ENCODE peak calls at places on chromosomes 2 and 18, in six cellular contexts. R, M, A, Z, H and X are unnamed samples.

GRCh38 chr18:60668583-60668982 is 296.0 kb upstream of the MC4R start:
- DNase-seq in R (no peak), M (no peak), A (no peak), Z (no peak), H (no peak), X (no peak)

GRCh38 chr2:202024871-202025270 is 8.8 kb upstream of the FZD7 start:
- DNase-seq in R (no peak), M (no peak), A (no peak), Z (no peak), H (no peak), X (no peak)

GRCh38 chr2:98445167-98445522 is 487 bp downstream of the INPP4A start:
- DNase-seq in R (peak), M (no peak), A (no peak), Z (no peak), H (no peak), X (no peak)

GRCh38 chr2:100831831-100832230 is 11.9 kb downstream of the NPAS2 start:
- DNase-seq in R (peak), M (no peak), A (no peak), Z (no peak), H (no peak), X (no peak)

GRCh38 chr2:239944706-239945551 is 80.2 kb downstream of the NDUFA10 start:
- DNase-seq in R (peak), M (no peak), A (no peak), Z (peak), H (peak), X (peak)

GRCh38 chr2:83364264-83364663 is 1094.8 kb downstream of the SUCLG1 start:
- DNase-seq in R (no peak), M (no peak), A (no peak), Z (no peak), H (no peak), X (no peak)

GRCh38 chr18:77101410-77102245 is 31.0 kb downstream of the MBP start:
- DNase-seq in R (peak), M (no peak), A (peak), Z (no peak), H (peak), X (peak)

GRCh38 chr2:174717273-174717672 is 47.0 kb downstream of the CHRNA1 start:
- DNase-seq in R (no peak), M (no peak), A (no peak), Z (no peak), H (peak), X (no peak)

GRCh38 chr2:655626-656025 is 21.6 kb downstream of the TMEM18 start:
- DNase-seq in R (no peak), M (no peak), A (no peak), Z (no peak), H (peak), X (no peak)

GRCh38 chr2:21317131-21317530 is 193.4 kb downstream of the TDRD15 start:
- DNase-seq in R (peak), M (peak), A (peak), Z (no peak), H (peak), X (peak)

GRCh38 chr2:110773470-110773921 is 41.1 kb downstream of the ACOXL start:
- DNase-seq in R (peak), M (no peak), A (no peak), Z (no peak), H (no peak), X (peak)

GRCh38 chr2:216992056-216992455 is 132.2 kb upstream of the TNP1 start:
- DNase-seq in R (peak), M (no peak), A (no peak), Z (no peak), H (no peak), X (no peak)

GRCh38 chr2:2575870-2576386 is 244.9 kb upstream of the MYT1L start:
- DNase-seq in R (no peak), M (no peak), A (no peak), Z (peak), H (no peak), X (no peak)

GRCh38 chr2:2580341-2580740 is 249.3 kb upstream of the MYT1L start:
- DNase-seq in R (no peak), M (no peak), A (no peak), Z (no peak), H (no peak), X (no peak)

GRCh38 chr2:2574401-2575184 is 243.5 kb upstream of the MYT1L start:
- DNase-seq in R (no peak), M (no peak), A (no peak), Z (peak), H (no peak), X (no peak)

GRCh38 chr2:2579814-2580213 is 248.7 kb upstream of the MYT1L start:
- DNase-seq in R (no peak), M (no peak), A (no peak), Z (no peak), H (no peak), X (no peak)

DNA sequence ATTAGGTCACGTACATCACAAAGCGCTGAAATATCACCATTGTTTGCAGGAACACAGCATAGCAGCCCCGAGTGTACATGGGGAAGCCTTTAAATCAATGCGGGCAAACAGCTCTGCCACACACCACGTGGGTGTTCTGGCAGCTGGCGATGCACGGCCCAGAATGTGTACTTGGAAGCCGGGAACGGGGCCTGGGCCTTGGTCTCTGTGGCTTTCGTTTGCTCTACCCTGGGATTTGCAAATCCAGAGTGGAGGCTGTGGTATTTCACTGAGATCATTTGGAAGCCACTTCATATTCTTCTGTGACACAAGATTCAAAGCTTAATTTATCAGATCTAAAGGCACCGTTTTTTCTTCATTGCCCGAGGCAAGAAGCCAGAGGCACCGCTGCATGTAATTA is 246.3 kb upstream of the MYT1L start:
- DNase-seq in R (no peak), M (no peak), A (no peak), Z (no peak), H (no peak), X (peak)
- H3K27ac ChIP-seq in R (no peak), M (no peak), A (no peak), Z (no peak), H (no peak), X (no peak)

GRCh38 chr2:218894168-218895157 is 13.8 kb downstream of the WNT10A start:
- DNase-seq in R (no peak), M (no peak), A (no peak), Z (no peak), H (no peak), X (no peak)
- TF ChIP-seq POLR2A in R (no peak), M (no peak), A (no peak), Z (no peak), H (no peak), X (no peak)

GRCh38 chr2:192899466-192899865 is 704.7 kb upstream of the TMEFF2 start:
- DNase-seq in R (no peak), M (no peak), A (no peak), Z (no peak), H (no peak), X (no peak)
- H3K27ac ChIP-seq in R (no peak), M (no peak), A (no peak), Z (no peak), H (no peak), X (no peak)

GRCh38 chr2:170973492-170974303 is 44.6 kb downstream of the GORASP2 start:
- DNase-seq in R (peak), M (peak), A (peak), Z (peak), H (peak), X (peak)
- TF ChIP-seq POLR2A in R (no peak), M (peak), A (peak), Z (no peak), H (peak), X (peak)

GRCh38 chr2:47784349-47784851 is 1.5 kb downstream of the MSH6 start:
- DNase-seq in R (no peak), M (no peak), A (no peak), Z (no peak), H (peak), X (no peak)
- H3K27ac ChIP-seq in R (no peak), M (peak), A (peak), Z (peak), H (peak), X (peak)